ENCODE peak calls at places on chromosomes 7 and 10, in nine cellular contexts. J is NCI-H187 treated with DMSO at 0.1 percent for 48 hours; H is heart left ventricle; R is chondrocyte; T is skeletal muscle cell; W is GM10248; S is HCT116; Q is right lobe of liver; X is stimulated activated CD8-positive, alpha-beta memory T cell treated with anti-CD3 and anti-CD28 coated beads, Interleukin-15, amount 100 ng/mL, for 4 hours. B is an unnamed sample.

GRCh38 chr7:2007526-2007925 is 225.2 kb downstream of the MAD1L1 start:
- DNase-seq in J (no peak), H (peak; percentile 16), R (no peak), T (no peak), W (no peak), S (no peak), Q (peak; percentile 13), X (no peak), B (no peak)

GRCh38 chr7:35251606-35252310 is 2.1 kb downstream of the TBX20 start:
- DNase-seq in J (no peak), H (no peak), R (no peak), T (no peak), W (no peak), S (no peak), Q (no peak), X (no peak), B (no peak)

GRCh38 chr10:132036153-132036886 is 29.4 kb upstream of the JAKMIP3 start:
- DNase-seq in J (no peak), H (no peak), R (peak; percentile 73), T (no peak), W (no peak), S (no peak), Q (no peak), X (no peak), B (no peak)

GRCh38 chr10:99337261-99337905 is 8.2 kb downstream of the CNNM1 start:
- DNase-seq in J (no peak), H (no peak), R (no peak), T (no peak), W (no peak), S (no peak), Q (no peak), X (no peak), B (no peak)

GRCh38 chr7:14936530-14936929 is 34.0 kb upstream of the DGKB start:
- DNase-seq in J (no peak), H (no peak), R (no peak), T (peak; percentile 36), W (no peak), S (no peak), Q (peak; percentile 50), X (no peak), B (no peak)

GRCh38 chr7:117630907-117631564 is 151.2 kb downstream of the CFTR start:
- DNase-seq in J (no peak), H (no peak), R (no peak), T (no peak), W (no peak), S (no peak), Q (no peak), X (no peak), B (no peak)

GRCh38 chr10:119221201-119221600 is 13.8 kb downstream of the GRK5 start:
- DNase-seq in J (no peak), H (no peak), R (no peak), T (no peak), W (no peak), S (no peak), Q (no peak), X (no peak), B (no peak)

GRCh38 chr10:30215631-30216030 is 133.4 kb downstream of the MTPAP start:
- DNase-seq in J (no peak), H (peak; percentile 58), R (no peak), T (peak; percentile 10), W (no peak), S (no peak), Q (no peak), X (no peak), B (no peak)

GRCh38 chr7:88665892-88666514 is 93.5 kb upstream of the ZNF804B start:
- DNase-seq in J (no peak), H (no peak), R (no peak), T (no peak), W (no peak), S (no peak), Q (no peak), X (no peak), B (no peak)

GRCh38 chr10:4120454-4120853 is 335.4 kb upstream of the KLF6 start:
- DNase-seq in J (no peak), H (no peak), R (no peak), T (no peak), W (no peak), S (no peak), Q (no peak), X (no peak), B (no peak)

GRCh38 chr7:31443457-31443856 is 70.4 kb upstream of the ITPRID1 start:
- DNase-seq in J (no peak), H (no peak), R (no peak), T (no peak), W (peak; percentile 42), S (peak; percentile 32), Q (no peak), X (no peak), B (peak; percentile 20)

GRCh38 chr7:108093903-108094302 is 36.3 kb downstream of the LAMB4 start:
- DNase-seq in J (no peak), H (no peak), R (no peak), T (no peak), W (no peak), S (no peak), Q (no peak), X (no peak), B (no peak)

GRCh38 chr7:104963991-104964385 is 50.0 kb upstream of the KMT2E start:
- DNase-seq in J (no peak), H (no peak), R (no peak), T (no peak), W (no peak), S (no peak), Q (no peak), X (no peak), B (no peak)